ENCODE peak calls at places on chromosome 5, in five cellular contexts. H, V, R, F and D are unnamed samples.

GRCh38 chr5:7926296-7926695 is 57.3 kb downstream of the MTRR start:
- DNase-seq in H (no peak), V (no peak), R (no peak), F (no peak), D (peak)

GRCh38 chr5:131110256-131110594 is 54.8 kb downstream of the HINT1 start:
- DNase-seq in H (no peak), V (no peak), R (no peak), F (no peak), D (no peak)

GRCh38 chr5:171810217-171810616 is 24.6 kb downstream of the SMIM23 start:
- DNase-seq in H (no peak), V (no peak), R (no peak), F (no peak), D (no peak)

GRCh38 chr5:176527246-176528222 is 9.7 kb downstream of the RNF44 start:
- DNase-seq in H (no peak), V (no peak), R (no peak), F (no peak), D (no peak)

GRCh38 chr5:17807069-17807468 is 172.8 kb downstream of the TAF11L14 start:
- DNase-seq in H (no peak), V (no peak), R (no peak), F (no peak), D (no peak)

GRCh38 chr5:2751592-2752021 is at the start of gene IRX2:
- DNase-seq in H (no peak), V (peak), R (no peak), F (peak), D (peak)

GRCh38 chr5:94113087-94113486 is 371.7 kb upstream of the POU5F2 start:
- DNase-seq in H (no peak), V (no peak), R (no peak), F (no peak), D (no peak)

GRCh38 chr5:23466401-23466886 is 41.0 kb upstream of the PRDM9 start:
- DNase-seq in H (no peak), V (peak), R (no peak), F (no peak), D (no peak)

GRCh38 chr5:106454651-106455415 is 1215.9 kb downstream of the EFNA5 start:
- DNase-seq in H (peak), V (peak), R (no peak), F (no peak), D (no peak)

GRCh38 chr5:132209131-132209530 is 18.5 kb downstream of the P4HA2 start:
- DNase-seq in H (no peak), V (no peak), R (no peak), F (no peak), D (peak)

DNA sequence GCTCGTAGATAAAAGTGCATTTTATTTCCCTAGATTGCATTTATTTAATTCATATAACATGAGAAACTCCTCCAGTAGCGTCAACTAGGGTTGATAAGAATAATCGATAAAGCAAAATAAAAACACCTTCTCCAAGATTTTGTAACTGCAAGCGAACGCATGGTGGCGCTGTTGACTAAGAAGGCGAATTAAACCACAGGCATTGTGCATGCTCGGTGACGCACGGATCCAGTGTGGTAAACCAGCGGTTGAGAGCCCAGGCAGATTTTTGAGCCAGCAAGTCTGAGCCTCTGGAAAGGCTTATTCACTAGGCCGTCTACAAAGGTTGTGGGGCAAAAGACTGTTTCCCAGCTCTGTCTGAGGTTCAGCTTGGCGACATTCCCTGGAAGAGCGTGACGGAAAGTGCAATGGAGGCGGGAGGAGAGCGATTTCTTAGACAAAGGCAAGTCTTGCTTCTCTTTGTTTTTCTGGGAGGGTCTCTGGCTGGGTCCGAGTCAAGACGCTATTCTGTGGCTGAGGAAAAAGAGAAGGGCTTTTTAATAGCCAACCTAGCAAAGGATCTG is at the start of gene PCDHB3:
- DNase-seq in H (peak), V (peak), R (no peak), F (no peak), D (peak)
- TF ChIP-seq CTCF in H (peak), V (peak), R (no peak), F (no peak), D (peak)

DNA sequence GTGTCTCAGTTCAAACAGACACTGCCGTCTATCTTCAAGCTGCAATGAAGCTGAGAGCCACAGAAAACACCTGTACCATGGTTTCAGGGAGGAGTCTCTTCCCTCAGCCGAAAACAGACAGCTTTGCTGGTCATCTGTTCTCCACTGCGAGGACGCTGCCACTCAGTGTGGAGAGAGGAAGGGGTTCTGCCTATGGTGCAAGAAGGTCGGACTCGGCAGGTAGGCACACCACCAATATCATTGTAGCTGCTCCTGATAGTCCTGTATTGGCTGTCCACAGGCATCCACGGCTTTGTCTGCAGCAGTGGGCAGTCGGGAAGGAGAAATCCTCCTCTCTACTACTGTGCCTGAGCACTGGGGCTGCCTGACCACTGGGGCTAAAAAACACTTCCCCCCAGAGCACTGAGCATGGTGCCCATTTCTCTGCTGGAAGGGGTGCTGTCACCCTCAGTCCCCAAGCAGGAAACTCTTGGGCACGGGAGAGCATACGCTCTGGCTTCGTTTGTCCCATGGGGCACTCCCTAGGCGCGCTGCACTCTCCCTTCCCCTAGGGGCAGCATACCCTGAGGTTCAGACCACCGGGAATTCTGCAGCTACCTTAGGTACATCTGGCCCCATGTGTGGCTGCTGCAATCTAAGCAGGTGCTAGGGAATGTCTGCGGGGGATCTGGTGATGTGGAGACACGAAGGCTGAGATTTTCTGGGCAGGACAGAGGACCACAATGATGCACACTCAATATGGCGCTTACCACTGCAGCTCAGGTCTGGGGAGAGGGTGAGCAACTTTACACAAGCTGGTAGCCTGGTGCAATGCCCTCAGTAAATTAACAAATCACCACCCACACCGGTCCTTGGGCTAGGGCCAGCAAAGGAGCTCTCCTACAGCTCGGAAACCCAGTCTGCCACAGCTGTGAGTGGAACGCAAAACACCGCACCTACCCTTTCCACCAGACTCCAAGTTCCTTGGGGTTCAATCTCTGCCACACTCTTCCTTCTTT is 880.9 kb upstream of the SEMA6A start:
- DNase-seq in H (peak), V (peak), R (no peak), F (peak), D (no peak)
- TF ChIP-seq CTCF in H (peak), V (no peak), R (no peak), F (peak), D (peak)

GRCh38 chr5:133402781-133403180 is 209.6 kb downstream of the FSTL4 start:
- DNase-seq in H (no peak), V (no peak), R (no peak), F (no peak), D (no peak)

GRCh38 chr5:133403741-133404364 is 208.5 kb downstream of the FSTL4 start:
- DNase-seq in H (no peak), V (no peak), R (no peak), F (no peak), D (no peak)

GRCh38 chr5:133406208-133406607 is 206.1 kb downstream of the FSTL4 start:
- DNase-seq in H (no peak), V (no peak), R (no peak), F (no peak), D (no peak)

GRCh38 chr5:133405275-133406034 is 206.9 kb downstream of the FSTL4 start:
- DNase-seq in H (no peak), V (no peak), R (no peak), F (no peak), D (no peak)

DNA sequence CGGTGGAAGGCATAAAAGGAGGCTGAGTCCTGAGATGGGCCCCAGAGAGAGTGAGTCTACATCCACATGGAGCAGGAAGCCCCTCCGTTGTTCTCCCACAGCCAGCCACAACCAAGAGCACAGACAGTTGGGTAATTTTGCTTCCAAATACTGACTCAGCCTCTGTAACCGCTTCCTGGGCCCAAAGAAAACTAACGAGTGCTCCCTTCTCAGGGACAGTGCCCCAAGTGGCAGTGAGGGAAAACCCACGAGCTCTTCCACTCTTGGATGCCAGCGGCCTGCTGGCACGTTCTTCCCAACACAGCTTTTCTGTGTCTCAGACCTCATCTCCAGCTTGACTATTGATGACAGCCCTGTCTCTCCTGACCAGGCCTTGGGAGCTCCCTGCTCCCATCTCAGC is 207.6 kb downstream of the FSTL4 start:
- DNase-seq in H (no peak), V (no peak), R (no peak), F (no peak), D (peak)
- TF ChIP-seq CTCF in H (peak), V (no peak), R (no peak), F (peak), D (peak)

DNA sequence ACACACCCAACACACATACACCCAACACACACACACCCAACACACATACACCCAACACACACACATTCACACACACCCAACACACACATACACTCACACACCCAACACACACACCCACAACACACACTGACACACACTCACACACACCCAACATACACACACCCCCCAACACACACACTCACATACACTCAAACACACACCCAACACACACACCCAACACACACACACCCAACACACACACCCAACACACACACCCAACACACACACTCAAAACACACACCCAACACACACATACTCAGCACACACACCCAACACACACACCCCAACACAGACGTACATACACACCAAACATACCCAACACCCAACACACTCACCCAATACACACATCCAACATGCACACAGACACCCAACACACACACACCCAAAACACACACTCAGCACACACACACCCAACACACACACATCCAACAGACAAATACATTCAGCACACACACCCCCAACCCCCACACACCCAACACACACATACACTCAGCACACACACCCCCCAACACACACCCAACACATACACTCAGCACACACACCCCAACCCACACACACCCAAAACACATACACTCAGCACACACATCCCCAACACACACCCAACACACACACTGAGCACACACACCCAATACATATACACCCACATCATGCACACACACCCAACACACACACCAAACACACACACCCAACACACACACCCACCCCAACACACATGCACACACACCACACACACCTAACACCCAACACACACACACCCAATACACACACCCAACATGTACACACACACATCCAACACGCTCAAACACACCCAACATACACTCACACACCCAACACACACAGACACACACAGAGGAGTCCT is 479.5 kb upstream of the DAP start:
- DNase-seq in H (no peak), V (no peak), R (no peak), F (no peak), D (no peak)
- TF ChIP-seq CTCF in H (no peak), V (no peak), R (no peak), F (no peak), D (no peak)

DNA sequence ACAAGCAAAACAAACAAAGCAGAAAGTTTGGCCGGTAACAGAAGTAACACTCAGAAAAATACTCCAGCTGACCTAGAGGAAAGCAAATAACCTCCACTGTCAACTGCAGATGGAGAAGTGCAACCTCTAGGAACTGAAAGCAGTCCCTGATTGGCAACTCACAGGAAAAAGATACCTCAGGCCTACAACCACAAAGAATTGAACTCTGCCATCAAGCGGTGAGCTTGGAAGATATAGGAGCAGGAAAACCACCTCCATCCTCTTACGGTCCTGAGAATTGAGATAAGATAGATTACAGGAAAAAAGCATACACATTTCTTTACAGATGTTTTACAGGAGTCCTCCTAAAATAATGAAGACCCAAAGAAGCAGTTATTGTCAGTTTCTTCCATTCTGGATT is 184.5 kb downstream of the PDZD2 start:
- DNase-seq in H (no peak), V (no peak), R (no peak), F (no peak), D (no peak)
- TF ChIP-seq CTCF in H (no peak), V (no peak), R (no peak), F (no peak), D (no peak)

GRCh38 chr5:114055810-114056476 is 305.9 kb upstream of the KCNN2 start:
- DNase-seq in H (no peak), V (no peak), R (no peak), F (peak), D (no peak)
- TF ChIP-seq CTCF in H (no peak), V (no peak), R (no peak), F (no peak), D (no peak)

DNA sequence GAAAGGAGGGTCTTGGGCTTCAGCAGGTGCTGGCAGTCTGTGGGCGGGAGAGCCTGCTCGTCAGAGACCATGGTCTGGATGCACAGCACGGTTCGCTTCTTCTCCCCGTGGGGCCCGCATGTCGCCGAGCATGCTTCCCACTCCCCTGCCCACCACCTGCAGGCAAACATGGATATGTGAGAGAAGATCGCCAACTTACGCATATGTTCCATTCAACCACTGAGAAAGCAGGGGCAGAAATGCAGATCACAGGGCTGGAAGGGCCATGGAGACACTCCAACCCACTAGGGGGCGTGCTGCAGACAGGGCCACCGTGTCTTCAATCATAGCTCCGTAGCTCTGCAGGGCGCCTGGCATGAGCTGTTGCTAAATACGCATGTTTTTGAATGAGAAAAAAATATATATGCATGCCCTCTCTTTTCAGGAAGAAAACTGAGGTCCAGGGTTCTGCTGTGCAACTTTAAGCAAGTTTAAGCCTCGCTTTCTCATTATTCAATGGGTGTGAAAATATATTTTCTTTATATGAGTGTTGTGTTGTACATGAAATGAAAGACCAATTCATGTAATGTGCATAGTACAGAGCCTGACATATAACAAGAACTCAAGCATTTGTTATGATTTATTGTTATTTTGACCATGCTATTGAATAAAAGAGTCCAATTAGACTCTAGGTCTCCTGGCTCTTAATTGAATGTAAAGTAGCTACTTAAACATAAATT is 148.0 kb downstream of the TARS1 start:
- DNase-seq in H (peak), V (no peak), R (no peak), F (peak), D (no peak)
- TF ChIP-seq CTCF in H (peak), V (peak), R (no peak), F (peak), D (peak)

GRCh38 chr5:122493776-122494518 is 181.9 kb downstream of the SNCAIP start:
- DNase-seq in H (no peak), V (no peak), R (no peak), F (no peak), D (no peak)

GRCh38 chr5:122499617-122500016 is 187.6 kb downstream of the SNCAIP start:
- DNase-seq in H (no peak), V (no peak), R (no peak), F (no peak), D (no peak)

GRCh38 chr5:122501087-122501435 is 189.0 kb downstream of the SNCAIP start:
- DNase-seq in H (no peak), V (no peak), R (peak), F (no peak), D (no peak)

GRCh38 chr5:122500245-122501086 is 188.4 kb downstream of the SNCAIP start:
- DNase-seq in H (peak), V (peak), R (peak), F (no peak), D (peak)

DNA sequence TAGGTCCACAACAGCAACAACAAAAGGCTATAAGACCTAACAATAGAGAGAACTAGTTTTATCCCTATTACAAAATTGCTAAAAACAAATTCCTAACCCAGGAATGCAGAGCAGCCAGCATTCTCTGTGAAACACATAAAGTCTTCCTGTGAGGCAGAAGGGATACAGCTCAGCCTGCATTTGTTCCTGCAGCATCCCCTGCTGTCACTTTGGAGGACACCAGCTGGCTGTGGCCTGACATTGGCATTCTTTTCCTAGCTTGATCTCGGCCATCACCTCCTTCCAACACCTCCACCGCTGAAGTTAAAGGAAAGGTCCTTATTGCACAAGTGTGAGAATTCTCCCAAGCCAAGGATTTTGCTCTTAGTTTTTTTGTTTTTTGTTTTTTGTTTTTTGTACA is 186.1 kb downstream of the SNCAIP start:
- DNase-seq in H (no peak), V (no peak), R (no peak), F (no peak), D (no peak)
- TF ChIP-seq CTCF in H (no peak), V (no peak), R (no peak), F (peak), D (peak)